ENCODE peak calls at places on chromosomes 16 and 17, in six cellular contexts. U is K562, Q is GM12892, E is H1, N is GM12878, F is HepG2. K is an unnamed sample.

GRCh38 chr16:65994305-65994704 is 372.2 kb upstream of the CDH5 start:
- DNase-seq in U (no peak), Q (no peak), E (no peak), N (no peak), F (no peak), K (no peak)

GRCh38 chr16:14456793-14457481 is 173.1 kb downstream of the PARN start:
- DNase-seq in U (no peak), Q (no peak), E (no peak), N (no peak), F (no peak), K (no peak)

GRCh38 chr17:35447494-35447893 is 1.1 kb downstream of the SLFN13 start:
- DNase-seq in U (no peak), Q (no peak), E (no peak), N (no peak), F (no peak), K (no peak)

GRCh38 chr16:49345829-49346228 is 27.8 kb upstream of the C16orf78 start:
- DNase-seq in U (peak), Q (no peak), E (peak), N (no peak), F (no peak), K (no peak)

GRCh38 chr17:9828296-9829059 is 2.8 kb downstream of the GLP2R start:
- DNase-seq in U (no peak), Q (no peak), E (no peak), N (no peak), F (no peak), K (no peak)

GRCh38 chr17:43367588-43368242 is 31.1 kb upstream of the ARL4D start:
- DNase-seq in U (peak), Q (peak), E (peak), N (peak), F (peak), K (no peak)

GRCh38 chr17:73151888-73152633 is 12.7 kb upstream of the SSTR2 start:
- DNase-seq in U (no peak), Q (no peak), E (no peak), N (no peak), F (peak), K (no peak)

GRCh38 chr17:30372755-30373154 is 6.0 kb upstream of the CPD start:
- DNase-seq in U (peak), Q (no peak), E (no peak), N (no peak), F (no peak), K (no peak)

GRCh38 chr16:48498761-48499600 is 111.0 kb downstream of the N4BP1 start:
- DNase-seq in U (no peak), Q (no peak), E (no peak), N (no peak), F (peak), K (no peak)

GRCh38 chr16:8430401-8430800 is 159.9 kb downstream of the TMEM114 start:
- DNase-seq in U (peak), Q (no peak), E (no peak), N (no peak), F (no peak), K (no peak)

GRCh38 chr17:37742762-37743611 is 1.9 kb downstream of the HNF1B start:
- DNase-seq in U (no peak), Q (no peak), E (peak), N (no peak), F (peak), K (peak)

GRCh38 chr17:62739666-62740065 is 68.4 kb downstream of the MARCHF10 start:
- DNase-seq in U (no peak), Q (no peak), E (no peak), N (no peak), F (no peak), K (no peak)

GRCh38 chr17:14156689-14157088 is 80.0 kb downstream of the CDRT15 start:
- DNase-seq in U (no peak), Q (no peak), E (no peak), N (no peak), F (peak), K (no peak)

GRCh38 chr16:86858501-86858900 is 280.2 kb downstream of the FOXL1 start:
- DNase-seq in U (no peak), Q (no peak), E (no peak), N (no peak), F (peak), K (no peak)

GRCh38 chr17:61174310-61174709 is 225.3 kb upstream of the TBX2 start:
- DNase-seq in U (no peak), Q (no peak), E (no peak), N (no peak), F (no peak), K (no peak)

GRCh38 chr16:21302454-21302853 is 24.4 kb upstream of the CRYM start:
- DNase-seq in U (no peak), Q (no peak), E (no peak), N (no peak), F (no peak), K (no peak)

GRCh38 chr16:89506791-89507191 is 1.4 kb upstream of the SPG7 start:
- DNase-seq in U (peak), Q (no peak), E (no peak), N (no peak), F (no peak), K (no peak)

GRCh38 chr16:50196736-50197135 is 43.6 kb downstream of the TENT4B start:
- DNase-seq in U (no peak), Q (no peak), E (no peak), N (no peak), F (no peak), K (no peak)

GRCh38 chr17:44901323-44901965 is 2.2 kb upstream of the EFTUD2 start:
- DNase-seq in U (no peak), Q (no peak), E (no peak), N (no peak), F (no peak), K (no peak)

GRCh38 chr17:4850236-4850635 is 17.1 kb downstream of the MINK1 start:
- DNase-seq in U (no peak), Q (no peak), E (no peak), N (no peak), F (no peak), K (no peak)

GRCh38 chr16:57502048-57502775 is 15.9 kb upstream of the DOK4 start:
- DNase-seq in U (no peak), Q (no peak), E (no peak), N (no peak), F (no peak), K (no peak)

GRCh38 chr16:661184-661821 is 6.6 kb upstream of the RHOT2 start:
- DNase-seq in U (no peak), Q (no peak), E (no peak), N (no peak), F (no peak), K (no peak)

GRCh38 chr16:58464047-58464915 is 35.7 kb upstream of the NDRG4 start:
- DNase-seq in U (no peak), Q (no peak), E (peak), N (no peak), F (no peak), K (peak)

GRCh38 chr17:79363552-79364275 is 247.1 kb downstream of the RBFOX3 start:
- DNase-seq in U (no peak), Q (no peak), E (no peak), N (no peak), F (no peak), K (no peak)

GRCh38 chr16:460787-461186 is 35.3 kb downstream of the RAB11FIP3 start:
- DNase-seq in U (no peak), Q (no peak), E (no peak), N (no peak), F (no peak), K (no peak)

GRCh38 chr17:79951361-79952264 is 84.1 kb downstream of the TBC1D16 start:
- DNase-seq in U (no peak), Q (peak), E (no peak), N (no peak), F (peak), K (no peak)

GRCh38 chr17:64974750-64975317 is 55.6 kb upstream of the LRRC37A3 start:
- DNase-seq in U (peak), Q (no peak), E (no peak), N (no peak), F (no peak), K (no peak)

GRCh38 chr17:79933863-79934652 is 94.8 kb upstream of the CBX4 start:
- DNase-seq in U (no peak), Q (no peak), E (no peak), N (no peak), F (no peak), K (no peak)

GRCh38 chr17:32783602-32784001 is 93.3 kb downstream of the MYO1D start:
- DNase-seq in U (peak), Q (no peak), E (no peak), N (peak), F (peak), K (peak)

GRCh38 chr16:4111748-4112696 is 4.2 kb downstream of the ADCY9 start:
- DNase-seq in U (no peak), Q (no peak), E (no peak), N (no peak), F (peak), K (no peak)

GRCh38 chr17:40281663-40282062 is 6.0 kb upstream of the CDC6 start:
- DNase-seq in U (no peak), Q (no peak), E (no peak), N (no peak), F (no peak), K (no peak)

DNA sequence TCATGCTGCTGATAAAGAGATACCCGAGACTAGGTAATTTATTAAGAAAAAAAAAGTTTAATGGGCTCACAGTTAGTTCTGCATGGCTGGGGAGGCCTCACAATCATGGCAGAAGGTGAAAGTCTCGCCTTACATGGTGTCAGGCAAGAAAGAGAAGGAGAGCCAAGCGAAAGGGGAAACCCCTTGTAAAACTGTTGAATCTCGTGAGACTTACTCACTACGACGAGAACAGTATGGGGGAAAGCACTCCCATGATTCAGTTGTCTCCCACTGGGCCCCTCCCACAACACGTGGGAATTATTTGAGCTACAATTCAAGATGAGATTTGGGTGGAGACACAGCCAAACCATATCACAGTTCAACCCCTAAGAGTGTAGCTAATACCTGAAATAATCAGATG is 181.5 kb downstream of the PRKCA start:
- DNase-seq in U (no peak), Q (no peak), E (no peak), N (no peak), F (no peak), K (no peak)
- TF ChIP-seq POLR2A in U (no peak), Q (no peak), E (no peak), N (no peak), F (no peak), K (no peak)

GRCh38 chr16:56267888-56268287 is 76.6 kb downstream of the GNAO1 start:
- DNase-seq in U (no peak), Q (no peak), E (no peak), N (no peak), F (no peak), K (no peak)

GRCh38 chr16:56270828-56271227 is 79.5 kb downstream of the GNAO1 start:
- DNase-seq in U (no peak), Q (no peak), E (no peak), N (no peak), F (no peak), K (no peak)

GRCh38 chr16:56269276-56269675 is 78.0 kb downstream of the GNAO1 start:
- DNase-seq in U (no peak), Q (no peak), E (no peak), N (no peak), F (no peak), K (no peak)

GRCh38 chr16:56268799-56269198 is 77.5 kb downstream of the GNAO1 start:
- DNase-seq in U (no peak), Q (no peak), E (no peak), N (no peak), F (no peak), K (no peak)

GRCh38 chr16:56269824-56270684 is 78.8 kb downstream of the GNAO1 start:
- DNase-seq in U (peak), Q (no peak), E (no peak), N (no peak), F (peak), K (no peak)
- TF ChIP-seq POLR2AphosphoS5 in U (no peak), Q (no peak), E (no peak), N (no peak), F (no peak), K (no peak)

GRCh38 chr17:59409336-59410048 is 78.0 kb downstream of the YPEL2 start:
- DNase-seq in U (no peak), Q (no peak), E (no peak), N (no peak), F (no peak), K (no peak)

GRCh38 chr17:59406278-59406677 is 74.8 kb downstream of the YPEL2 start:
- DNase-seq in U (no peak), Q (no peak), E (no peak), N (no peak), F (no peak), K (no peak)

GRCh38 chr17:59404471-59404870 is 73.0 kb downstream of the YPEL2 start:
- DNase-seq in U (no peak), Q (no peak), E (no peak), N (no peak), F (no peak), K (no peak)

GRCh38 chr17:59410049-59410437 is 78.6 kb downstream of the YPEL2 start:
- DNase-seq in U (no peak), Q (no peak), E (no peak), N (no peak), F (no peak), K (no peak)

DNA sequence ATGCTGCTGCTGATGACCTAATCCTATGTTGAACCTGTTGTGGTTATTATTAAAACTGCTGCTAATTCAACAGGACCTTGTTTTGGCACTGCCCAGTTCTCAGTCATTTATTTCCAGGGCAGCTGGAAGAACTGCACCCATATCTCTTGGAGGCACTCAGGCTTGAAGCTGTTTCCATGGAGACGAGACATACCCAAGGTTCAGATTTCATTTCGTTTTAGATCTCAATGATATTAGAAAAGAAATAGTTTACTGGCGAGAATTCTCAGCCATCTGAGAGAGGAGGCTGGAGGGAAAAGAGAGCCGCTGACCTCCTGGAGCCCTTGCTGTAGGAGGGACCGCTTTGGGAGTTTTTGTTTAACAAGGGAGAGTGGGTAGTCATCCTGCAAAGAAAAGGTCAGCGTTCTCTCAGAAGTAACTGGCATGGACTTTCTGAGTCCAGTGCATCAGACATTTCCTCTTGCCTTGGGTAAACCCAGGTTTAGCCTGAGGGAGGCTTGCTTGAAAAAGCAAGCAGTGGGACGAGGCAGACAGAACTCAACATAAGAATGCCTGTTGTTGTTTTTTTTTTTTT is 75.4 kb downstream of the YPEL2 start:
- DNase-seq in U (no peak), Q (no peak), E (no peak), N (no peak), F (peak), K (no peak)
- TF ChIP-seq TAF1 in U (no peak), Q (no peak), E (no peak), N (no peak), F (no peak), K (no peak)

DNA sequence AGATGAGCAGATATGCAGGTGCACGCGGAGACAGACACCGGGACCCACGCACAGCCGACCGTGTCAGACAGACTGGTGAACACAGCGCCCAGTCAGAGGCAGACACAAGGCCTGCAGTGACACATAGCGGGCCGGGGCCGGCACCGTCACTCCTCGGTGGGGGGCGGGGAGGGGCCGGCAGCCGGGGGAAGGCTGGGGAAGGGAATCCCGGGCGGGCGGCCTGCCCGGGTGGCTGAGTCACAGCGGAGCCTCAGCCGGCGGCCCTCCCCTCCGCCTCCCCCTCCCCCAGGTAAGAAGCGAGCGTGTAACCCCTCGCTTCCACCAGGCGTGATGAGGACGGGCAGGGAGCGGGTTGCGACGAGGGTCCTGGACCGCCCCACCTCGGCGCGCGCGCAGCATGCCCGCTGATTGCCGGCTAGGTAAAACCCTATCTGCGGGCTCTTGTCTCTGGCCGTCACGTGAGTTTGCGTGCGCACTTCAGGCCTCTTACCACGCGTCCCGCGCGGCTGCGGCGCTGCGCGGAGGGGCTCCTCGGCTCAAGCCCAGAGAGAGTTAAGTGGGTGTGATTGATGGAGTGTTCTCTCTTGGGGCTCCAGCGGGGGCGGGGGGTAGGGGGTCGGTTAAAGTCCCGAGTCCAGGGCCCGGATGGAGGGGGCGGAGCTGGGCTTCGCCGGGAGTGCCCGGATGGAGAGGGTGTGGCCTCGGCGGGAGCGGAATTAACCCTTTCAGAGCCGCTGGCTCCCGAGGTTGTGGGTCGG is 7.8 kb downstream of the KDM6B start:
- DNase-seq in U (peak), Q (peak), E (peak), N (no peak), F (peak), K (peak)
- TF ChIP-seq POLR2A in U (no peak), Q (peak), E (no peak), N (peak), F (peak), K (no peak)

GRCh38 chr17:82520041-82520910 is 744 bp downstream of the FOXK2 start:
- DNase-seq in U (peak), Q (peak), E (peak), N (no peak), F (no peak), K (no peak)
- TF ChIP-seq POLR2AphosphoS5 in U (no peak), Q (no peak), E (no peak), N (peak), F (no peak), K (no peak)

GRCh38 chr16:30076276-30076791 is 540 bp downstream of the PPP4C start:
- DNase-seq in U (peak), Q (no peak), E (no peak), N (no peak), F (no peak), K (no peak)
- TF ChIP-seq TAF1 in U (no peak), Q (no peak), E (no peak), N (no peak), F (no peak), K (no peak)

GRCh38 chr16:67661101-67661661 is 421 bp downstream of the PARD6A start:
- DNase-seq in U (no peak), Q (no peak), E (peak), N (no peak), F (no peak), K (no peak)

GRCh38 chr16:67663877-67664222 is 2.7 kb downstream of the ENKD1 start:
- DNase-seq in U (no peak), Q (no peak), E (no peak), N (no peak), F (no peak), K (no peak)

GRCh38 chr16:67663151-67663876 is 2.6 kb downstream of the PARD6A start:
- DNase-seq in U (no peak), Q (no peak), E (peak), N (no peak), F (no peak), K (no peak)

GRCh38 chr16:67661864-67662652 is 1.3 kb downstream of the PARD6A start:
- DNase-seq in U (no peak), Q (no peak), E (no peak), N (no peak), F (no peak), K (no peak)

GRCh38 chr16:67662653-67663010 is 1.9 kb downstream of the PARD6A start:
- DNase-seq in U (no peak), Q (no peak), E (no peak), N (no peak), F (no peak), K (no peak)
- TF ChIP-seq POLR2A in U (no peak), Q (no peak), E (no peak), N (no peak), F (no peak), K (no peak)

GRCh38 chr17:74211141-74211928 is 2.0 kb upstream of the TTYH2 start:
- DNase-seq in U (no peak), Q (no peak), E (peak), N (no peak), F (no peak), K (no peak)

GRCh38 chr17:74213897-74214386 is 571 bp downstream of the TTYH2 start:
- DNase-seq in U (no peak), Q (no peak), E (peak), N (no peak), F (no peak), K (no peak)

GRCh38 chr17:74211929-74212261 is 1.5 kb upstream of the TTYH2 start:
- DNase-seq in U (no peak), Q (no peak), E (no peak), N (no peak), F (no peak), K (no peak)

GRCh38 chr17:74212913-74213791 is at the start of gene TTYH2:
- DNase-seq in U (peak), Q (peak), E (peak), N (no peak), F (peak), K (peak)

GRCh38 chr17:74212262-74212912 is 984 bp upstream of the TTYH2 start:
- DNase-seq in U (peak), Q (no peak), E (peak), N (no peak), F (no peak), K (no peak)
- TF ChIP-seq POLR2AphosphoS5 in U (no peak), Q (no peak), E (peak), N (no peak), F (no peak), K (no peak)

DNA sequence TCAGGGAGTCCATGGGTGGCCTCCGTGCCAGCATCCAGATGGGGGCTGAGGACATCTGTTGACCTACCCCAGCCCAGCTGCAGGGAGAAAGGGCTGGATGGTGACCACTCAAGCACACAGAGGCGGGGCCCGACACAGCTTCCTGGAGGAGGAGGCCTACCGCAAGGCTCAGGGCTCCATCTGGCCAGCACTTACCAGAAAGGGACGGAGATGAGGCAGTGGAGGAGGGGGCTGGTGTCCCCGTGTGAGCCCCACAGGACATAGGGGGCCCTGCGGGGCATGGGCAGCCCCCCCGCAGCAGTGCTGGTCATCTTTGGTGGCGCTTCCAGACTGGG is 147.5 kb upstream of the CIBAR2 start:
- DNase-seq in U (no peak), Q (no peak), E (no peak), N (no peak), F (no peak), K (no peak)
- TF ChIP-seq TAF1 in U (no peak), Q (no peak), E (no peak), N (no peak), F (no peak), K (no peak)

K was measured in GM12891.